ENCODE peak calls at places on chromosome 21, in nine cellular contexts. F is HCT116, N is Panc1, S is stomach, A is SK-N-SH, C is spleen, V is breast epithelium, J is upper lobe of left lung, I is GM12878. B is an unnamed sample.

GRCh38 chr21:16330340-16331319 is 600.8 kb downstream of the USP25 start:
- DNase-seq in N (peak; percentile 51), F (peak; percentile 4), A (peak; percentile 39), C (no peak), V (no peak), I (no peak), J (no peak), S (no peak), B (no peak)

GRCh38 chr21:25501996-25502665 is 105.2 kb downstream of the MRPL39 start:
- DNase-seq in C (no peak), I (peak; percentile 87), J (no peak), S (no peak), V (no peak), F (no peak), N (no peak), A (no peak), B (no peak)

GRCh38 chr21:18350216-18350615 is 53.4 kb downstream of the TMPRSS15 start:
- DNase-seq in F (no peak), S (no peak), V (no peak), J (no peak), C (no peak), N (no peak), A (no peak), I (no peak), B (no peak)

GRCh38 chr21:43913928-43914327 is 48.9 kb downstream of the AGPAT3 start:
- DNase-seq in I (no peak), V (no peak), A (no peak), S (no peak), J (no peak), F (no peak), N (no peak), C (no peak), B (peak; percentile 64)

GRCh38 chr21:17930102-17930501 is 110.9 kb upstream of the C21orf91 start:
- DNase-seq in S (no peak), N (no peak), V (no peak), I (no peak), J (no peak), C (no peak), F (no peak), A (no peak), B (no peak)

GRCh38 chr21:36980280-36981048 is 14.0 kb upstream of the HLCS start:
- DNase-seq in S (peak; percentile 52), F (no peak), J (peak; percentile 89), C (peak; percentile 80), N (no peak), V (peak; percentile 60), I (no peak), A (peak; percentile 51), B (no peak)

GRCh38 chr21:26437326-26438009 is 135.6 kb downstream of the CYYR1 start:
- DNase-seq in C (no peak), V (no peak), A (no peak), F (no peak), I (no peak), N (no peak), J (no peak), S (no peak), B (no peak)

GRCh38 chr21:43930074-43930847 is 65.2 kb downstream of the AGPAT3 start:
- DNase-seq in J (peak; percentile 39), N (no peak), F (no peak), I (no peak), A (no peak), V (no peak), C (no peak), S (no peak), B (no peak)

GRCh38 chr21:27586326-27586725 is 619.4 kb upstream of the ADAMTS5 start:
- DNase-seq in C (no peak), V (no peak), A (no peak), J (no peak), S (no peak), I (no peak), F (no peak), N (no peak), B (no peak)

GRCh38 chr21:27045281-27045985 is 78.5 kb upstream of the ADAMTS5 start:
- DNase-seq in I (no peak), S (no peak), V (no peak), F (no peak), J (no peak), N (no peak), A (no peak), C (no peak), B (no peak)

GRCh38 chr21:14687277-14687642 is 141.1 kb upstream of the SAMSN1 start:
- DNase-seq in N (no peak), J (no peak), V (no peak), I (peak; percentile 71), S (no peak), F (no peak), A (no peak), C (no peak), B (no peak)

GRCh38 chr21:31675332-31675731 is 15.8 kb downstream of the SOD1 start:
- DNase-seq in F (no peak), S (no peak), I (no peak), N (no peak), J (no peak), C (no peak), V (no peak), A (no peak), B (no peak)

GRCh38 chr21:31675960-31676359 is 16.5 kb downstream of the SOD1 start:
- DNase-seq in F (no peak), S (no peak), A (no peak), N (no peak), V (no peak), I (no peak), J (no peak), C (no peak), B (no peak)

GRCh38 chr21:31677047-31677446 is 17.6 kb downstream of the SOD1 start:
- DNase-seq in V (no peak), J (no peak), N (no peak), F (no peak), S (no peak), I (no peak), C (no peak), A (no peak), B (no peak)

GRCh38 chr21:31682625-31683024 is 23.1 kb downstream of the SOD1 start:
- DNase-seq in S (no peak), F (no peak), N (no peak), I (no peak), V (no peak), J (no peak), C (no peak), A (no peak), B (no peak)

DNA sequence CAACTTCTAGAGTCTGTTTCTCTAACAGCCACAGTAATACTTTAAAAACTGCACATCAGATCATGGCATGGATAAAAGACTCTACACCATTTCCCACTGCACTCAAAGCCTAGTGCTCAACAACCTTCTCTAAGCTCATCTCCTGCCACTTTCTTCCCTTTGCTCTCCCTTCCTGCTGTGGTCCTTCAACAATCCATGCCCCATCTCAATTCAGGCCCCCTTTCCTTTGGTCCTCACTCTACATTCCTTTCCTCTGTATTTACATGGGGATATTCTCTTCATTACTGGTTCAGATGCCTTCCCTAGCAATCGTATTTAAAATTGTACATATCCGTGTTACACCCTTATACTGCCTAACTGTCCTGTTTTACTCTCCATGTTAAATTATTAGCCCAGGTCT is 19.0 kb downstream of the SOD1 start:
- DNase-seq in F (no peak), C (no peak), I (no peak), V (no peak), A (no peak), S (no peak), N (no peak), J (no peak), B (no peak)
- TF ChIP-seq POLR2AphosphoS5 in F (no peak), C (no peak), I (peak; percentile 30), V (no peak), A (no peak), S (no peak), N (no peak), J (no peak), B (no peak)

GRCh38 chr21:42745511-42746239 is 92.3 kb downstream of the PDE9A start:
- DNase-seq in S (no peak), A (no peak), C (peak; percentile 78), F (no peak), N (no peak), J (no peak), I (no peak), V (no peak), B (peak; percentile 61)

GRCh38 chr21:42746593-42747266 is 93.3 kb downstream of the PDE9A start:
- DNase-seq in N (no peak), A (no peak), F (no peak), S (peak; percentile 53), J (peak; percentile 85), C (peak; percentile 92), V (no peak), I (no peak), B (peak; percentile 70)

GRCh38 chr21:42747267-42747701 is 93.9 kb downstream of the PDE9A start:
- DNase-seq in J (no peak), S (no peak), F (no peak), A (no peak), I (no peak), C (peak; percentile 84), N (no peak), V (no peak), B (peak; percentile 59)

GRCh38 chr21:42744520-42745445 is 91.4 kb downstream of the PDE9A start:
- DNase-seq in C (peak; percentile 73), S (no peak), A (no peak), V (no peak), I (no peak), J (no peak), F (no peak), N (no peak), B (peak; percentile 58)

DNA sequence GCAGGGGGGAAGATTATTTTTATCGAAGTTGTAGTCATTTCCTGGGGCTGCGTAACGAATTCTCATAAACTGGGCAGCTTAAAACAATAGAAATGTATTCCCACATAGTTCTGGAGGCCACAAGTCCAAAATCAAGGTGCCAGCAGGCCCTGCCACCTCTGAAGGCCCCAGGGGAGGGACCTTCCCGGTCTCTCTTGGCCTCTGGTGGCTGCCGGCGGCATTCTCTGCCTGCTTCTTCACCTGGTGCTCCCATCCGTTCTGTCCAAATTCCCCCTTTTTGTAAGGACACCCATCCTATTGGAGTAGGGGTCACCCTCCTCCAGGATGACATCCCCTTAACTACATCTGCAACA is 92.8 kb downstream of the PDE9A start:
- DNase-seq in J (no peak), S (no peak), I (no peak), N (no peak), V (no peak), A (no peak), C (peak; percentile 73), F (no peak), B (peak; percentile 46)
- H3K4me1 ChIP-seq in J (no peaks in the 10 kb centered on the region), S (peaks cover 42% of the 10 kb centered on the region), I (no peaks in the 10 kb centered on the region), N (no peaks in the 10 kb centered on the region), V (no peaks in the 10 kb centered on the region), A (no peaks in the 10 kb centered on the region), C (peaks cover 35% of the 10 kb centered on the region), F (no peaks in the 10 kb centered on the region), B (no peaks in the 10 kb centered on the region)

DNA sequence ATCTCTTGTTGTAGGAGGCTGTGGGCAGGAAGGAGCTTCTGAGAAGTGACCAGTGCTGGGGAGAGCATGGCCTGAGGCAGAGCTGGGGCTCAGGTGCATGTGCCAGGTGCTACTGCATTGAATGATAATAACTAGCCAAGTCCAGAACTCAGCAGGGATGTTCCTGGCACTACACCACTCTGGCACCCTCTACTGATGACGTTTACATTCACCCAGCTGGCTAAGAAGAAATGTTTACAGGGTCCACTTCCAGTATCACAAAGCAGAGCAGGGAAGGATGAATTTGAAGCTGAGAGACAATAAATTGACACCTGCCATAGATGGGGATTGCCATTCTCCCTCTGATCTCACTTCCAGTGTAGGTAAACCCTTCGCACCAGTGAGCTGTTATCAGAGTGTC is 411.8 kb downstream of the SETD4 start:
- DNase-seq in N (no peak), V (no peak), I (no peak), F (no peak), A (no peak), C (no peak), J (no peak), S (peak; percentile 74), B (no peak)
- TF ChIP-seq POLR2AphosphoS5 in N (no peak), V (no peak), I (no peak), F (no peak), A (no peak), C (no peak), J (no peak), S (no peak), B (no peak)

GRCh38 chr21:34023691-34024381 is 49.5 kb upstream of the MRPS6 start:
- DNase-seq in I (no peak), V (no peak), A (no peak), F (no peak), C (no peak), J (no peak), N (no peak), S (no peak), B (no peak)
- H3K4me1 ChIP-seq in I (peaks cover 46% of the 10 kb centered on the region), V (no peaks in the 10 kb centered on the region), A (peaks cover 3% of the 10 kb centered on the region), F (peaks cover 15% of the 10 kb centered on the region), C (peaks cover 59% of the 10 kb centered on the region), J (peaks cover 7% of the 10 kb centered on the region), N (peaks cover 7% of the 10 kb centered on the region), S (peaks cover 20% of the 10 kb centered on the region), B (no peaks in the 10 kb centered on the region)